ENCODE peak calls at places on chromosomes 7 and 10, in four cellular contexts. H, D, Q and A are unnamed samples. For H3K4me1, the result is how much of the 10 kb centered on the place peaks cover.

GRCh38 chr10:103276941-103277712 is at the start of gene INA:
- DNase-seq in H (no peak), Q (no peak), D (no peak), A (no peak)

GRCh38 chr7:104903044-104903443 is 111.0 kb upstream of the KMT2E start:
- DNase-seq in H (no peak), D (no peak), Q (no peak), A (no peak)

GRCh38 chr7:84123903-84124573 is 70.6 kb downstream of the SEMA3A start:
- DNase-seq in H (no peak), Q (no peak), D (no peak), A (no peak)

GRCh38 chr10:108787932-108788331 is 1135.4 kb downstream of the XPNPEP1 start:
- DNase-seq in Q (no peak), D (no peak), H (no peak), A (no peak)

GRCh38 chr10:85916192-85916747 is 450.3 kb downstream of the GRID1 start:
- DNase-seq in H (no peak), Q (no peak), D (no peak), A (no peak)

GRCh38 chr7:628041-628763 is 98.3 kb upstream of the DNAAF5 start:
- DNase-seq in H (no peak), D (no peak), Q (no peak), A (no peak)

GRCh38 chr7:84847038-84847437 is 339.8 kb downstream of the SEMA3D start:
- DNase-seq in H (no peak), Q (no peak), D (no peak), A (no peak)

GRCh38 chr10:104209575-104210198 is 22.5 kb downstream of the CFAP43 start:
- DNase-seq in H (peak), Q (no peak), D (no peak), A (no peak)

GRCh38 chr7:153886506-153887391 is 165.4 kb upstream of the DPP6 start:
- DNase-seq in Q (no peak), H (no peak), D (no peak), A (no peak)

GRCh38 chr10:497289-497688 is 192.2 kb downstream of the DIP2C start:
- DNase-seq in Q (no peak), H (no peak), D (peak), A (no peak)

GRCh38 chr7:96719164-96719563 is 9.5 kb upstream of the SEM1 start:
- DNase-seq in D (no peak), H (no peak), Q (no peak), A (no peak)

GRCh38 chr10:8229153-8229552 is 174.7 kb downstream of the GATA3 start:
- DNase-seq in H (no peak), Q (no peak), D (no peak), A (no peak)

GRCh38 chr7:139936760-139937310 is 107.8 kb downstream of the TBXAS1 start:
- DNase-seq in H (no peak), Q (no peak), D (no peak), A (no peak)

GRCh38 chr10:71431945-71432905 is 35.5 kb downstream of the CDH23 start:
- DNase-seq in Q (no peak), D (no peak), H (no peak), A (no peak)

GRCh38 chr10:37855691-37856090 is 1.7 kb downstream of the ZNF248 start:
- DNase-seq in D (no peak), Q (no peak), H (no peak), A (no peak)

GRCh38 chr7:148124477-148124876 is 466.1 kb upstream of the C7orf33 start:
- DNase-seq in H (no peak), Q (no peak), D (no peak), A (no peak)

GRCh38 chr7:88789480-88790064 is 6.0 kb downstream of the TEX47 start:
- DNase-seq in H (no peak), Q (no peak), D (no peak), A (no peak)

GRCh38 chr7:103937680-103938079 is 51.8 kb downstream of the RELN start:
- DNase-seq in H (no peak), D (no peak), Q (no peak), A (no peak)

GRCh38 chr7:13770305-13770704 is 219.2 kb downstream of the ETV1 start:
- DNase-seq in Q (no peak), H (no peak), D (no peak), A (no peak)

GRCh38 chr7:37916017-37916672 is 472 bp downstream of the SFRP4 start:
- DNase-seq in D (peak), Q (peak), H (no peak), A (no peak)

GRCh38 chr7:47635091-47636090 is 53.5 kb upstream of the TNS3 start:
- DNase-seq in H (no peak), Q (peak), D (peak), A (no peak)

GRCh38 chr7:27113991-27114866 is 11.7 kb upstream of the HOXA2 start:
- DNase-seq in H (no peak), Q (peak), D (no peak), A (no peak)

GRCh38 chr10:63627881-63628296 is 106.7 kb downstream of the REEP3 start:
- DNase-seq in Q (no peak), D (no peak), H (no peak), A (no peak)

GRCh38 chr7:71548746-71549145 is 416.8 kb downstream of the GALNT17 start:
- DNase-seq in D (no peak), Q (no peak), H (no peak), A (no peak)

GRCh38 chr10:5585517-5586222 is 60.9 kb downstream of the CALML3 start:
- DNase-seq in D (peak), Q (no peak), H (no peak), A (no peak)

GRCh38 chr10:33566001-33566400 is 231.5 kb upstream of the NRP1 start:
- DNase-seq in D (no peak), Q (no peak), H (no peak), A (no peak)

GRCh38 chr7:126079151-126079550 is 1149.5 kb upstream of the POT1 start:
- DNase-seq in D (no peak), H (no peak), Q (no peak), A (no peak)

GRCh38 chr10:19848226-19848950 is 32.2 kb downstream of the PLXDC2 start:
- DNase-seq in D (no peak), H (no peak), Q (no peak), A (no peak)

GRCh38 chr10:13162013-13162364 is 631 bp downstream of the MCM10 start:
- DNase-seq in H (no peak), Q (no peak), D (no peak), A (no peak)

GRCh38 chr10:782751-783648 is 93.5 kb upstream of the DIP2C start:
- DNase-seq in H (no peak), Q (peak), D (peak), A (no peak)

DNA sequence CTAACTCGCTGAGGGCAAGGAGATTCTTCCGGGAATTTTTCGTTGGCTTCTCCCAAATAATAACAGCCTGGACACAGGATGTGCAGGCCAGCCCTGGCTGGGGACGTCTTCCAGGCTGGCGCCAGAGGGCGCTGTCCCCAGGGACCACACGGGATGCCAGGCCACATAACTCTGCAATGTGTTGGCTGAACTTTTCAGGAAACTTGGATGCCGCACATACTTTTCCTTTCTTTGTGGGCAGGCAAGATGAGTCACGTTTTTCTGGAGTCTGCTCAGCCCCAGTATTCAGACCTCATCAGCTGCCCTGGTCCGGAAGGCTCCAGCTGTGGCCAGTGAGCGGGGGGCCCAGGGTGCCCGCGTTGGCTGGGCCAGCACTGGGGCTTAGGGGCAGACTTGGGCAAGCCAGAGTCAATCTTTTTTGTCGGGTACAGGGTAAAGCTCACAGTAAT is 122.7 kb downstream of the PRKAG2 start:
- DNase-seq in D (peak), H (no peak), Q (peak), A (no peak)
- H3K4me1 ChIP-seq in D (under half), H (under half), Q (under half), A (under half)

DNA sequence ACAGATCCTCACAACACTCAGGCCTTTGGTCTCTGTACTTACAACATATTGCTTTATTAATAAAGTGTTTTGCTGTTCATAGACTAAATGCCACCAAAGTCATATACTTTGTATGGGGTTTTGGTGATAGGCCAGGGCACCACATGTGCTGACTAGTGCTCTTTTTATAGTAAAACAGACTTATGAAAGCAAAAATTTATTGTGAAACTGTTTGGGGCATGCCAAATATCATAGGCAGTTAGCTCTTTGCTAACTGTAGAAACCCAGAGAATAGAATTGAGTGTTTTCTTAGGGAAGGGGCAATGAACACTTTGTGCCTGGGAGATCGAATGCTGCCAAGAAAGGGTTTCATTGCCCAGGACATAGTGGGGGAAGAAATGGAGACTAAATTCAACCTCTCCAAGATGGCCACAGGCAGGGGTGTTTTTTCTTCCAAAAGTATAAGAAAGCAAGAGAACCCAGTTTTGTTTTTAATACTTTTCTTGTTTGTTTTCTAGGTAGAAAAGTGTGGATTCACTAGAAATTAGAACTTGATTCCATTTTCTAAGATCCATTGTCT is 142.7 kb downstream of the TRIL start:
- DNase-seq in Q (no peak), D (no peak), H (no peak), A (no peak)
- H3K4me3 ChIP-seq in Q (no peak), D (no peak), H (no peak), A (no peak)

DNA sequence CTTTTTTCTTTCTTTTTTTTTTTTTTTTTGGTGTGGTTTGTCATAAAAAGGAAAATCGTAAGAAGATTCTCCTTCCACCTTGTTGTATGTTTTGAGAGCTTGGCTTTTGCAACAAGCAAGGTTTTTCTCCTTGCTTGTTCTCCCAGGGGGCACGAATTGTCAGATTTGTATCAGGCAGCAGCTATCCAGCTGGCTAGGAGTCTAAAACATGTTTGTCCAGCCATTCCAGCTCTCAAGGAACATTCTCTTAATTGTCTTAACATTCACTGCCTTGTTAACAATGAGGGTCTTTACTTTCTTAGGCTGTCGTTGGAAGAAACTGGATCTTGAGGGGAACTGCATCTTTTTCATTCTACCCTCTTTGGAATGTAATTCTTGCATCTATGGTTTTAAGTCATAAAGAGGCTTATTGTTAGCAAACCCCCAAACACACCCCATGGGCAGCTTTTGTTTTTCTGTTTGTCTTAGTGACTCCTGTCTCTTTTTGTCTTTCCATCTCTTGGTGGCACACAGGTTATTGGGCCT is 14.6 kb downstream of the SHTN1 start:
- DNase-seq in D (no peak), Q (no peak), H (no peak), A (no peak)
- H3K4me1 ChIP-seq in D (under half), Q (under half), H (under half), A (under half)

GRCh38 chr7:33043434-33043833 is 19.1 kb downstream of the NT5C3A start:
- DNase-seq in Q (no peak), D (no peak), H (no peak), A (no peak)

GRCh38 chr7:33040803-33041516 is 21.6 kb downstream of the NT5C3A start:
- DNase-seq in Q (peak), H (peak), D (no peak), A (peak)

GRCh38 chr7:33039905-33040292 is 22.7 kb downstream of the NT5C3A start:
- DNase-seq in Q (no peak), H (no peak), D (no peak), A (no peak)

GRCh38 chr7:33038639-33039038 is 23.9 kb downstream of the NT5C3A start:
- DNase-seq in D (no peak), H (no peak), Q (no peak), A (no peak)

DNA sequence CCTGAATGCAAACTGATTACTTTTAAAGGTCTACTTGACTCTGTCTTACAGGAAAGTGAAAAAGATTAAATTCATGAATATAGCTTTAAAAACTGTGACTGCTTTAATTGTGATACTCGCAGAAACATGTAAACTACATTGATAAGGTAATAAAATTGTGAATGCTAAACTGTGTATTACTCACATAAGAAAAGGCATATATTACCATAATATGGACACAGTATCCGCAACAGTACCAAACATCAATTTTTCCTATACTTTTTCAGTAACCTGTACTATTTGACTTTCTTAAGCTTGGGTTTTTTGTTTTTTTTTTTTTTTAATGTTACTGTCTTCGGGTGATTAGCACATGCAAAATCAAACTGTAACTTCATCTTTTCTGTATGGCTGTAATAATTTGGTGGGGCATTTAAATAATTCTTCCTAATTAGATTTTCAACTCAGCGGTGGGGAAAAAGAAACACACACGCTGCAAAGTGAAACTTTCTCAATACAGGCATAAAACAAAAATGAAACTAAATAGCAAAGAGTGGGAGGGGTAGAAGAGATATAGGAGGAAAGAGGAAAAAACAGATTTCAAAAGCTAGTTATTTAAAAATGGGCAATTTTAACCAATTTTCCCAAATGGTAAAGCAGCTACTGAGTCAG is 23.2 kb downstream of the NT5C3A start:
- DNase-seq in H (no peak), Q (no peak), D (no peak), A (no peak)
- H3K4me3 ChIP-seq in H (peak), Q (peak), D (peak), A (peak)